ENCODE peak calls at places on chromosomes 5 and 9, in five cellular contexts. S is NB4, M is AG08395, K is tibial nerve, C is ascending aorta. H is an unnamed sample.

GRCh38 chr5:34585601-34586104 is 70.5 kb upstream of the RAI14 start:
- DNase-seq in S (no peak), M (peak), K (no peak), C (no peak), H (no peak)

GRCh38 chr9:126154182-126154827 is 172.3 kb upstream of the MVB12B start:
- DNase-seq in S (no peak), M (no peak), K (no peak), C (no peak), H (no peak)

GRCh38 chr9:91141407-91141973 is 220.2 kb downstream of the AUH start:
- DNase-seq in S (no peak), M (no peak), K (no peak), C (no peak), H (no peak)

GRCh38 chr5:176560364-176560763 is 11.2 kb downstream of the CDHR2 start:
- DNase-seq in S (no peak), M (no peak), K (no peak), C (no peak), H (no peak)

GRCh38 chr9:80156725-80157124 is 585.0 kb downstream of the TLE4 start:
- DNase-seq in S (no peak), M (no peak), K (no peak), C (no peak), H (no peak)

GRCh38 chr5:17216974-17217325 is 481 bp upstream of the BASP1 start:
- DNase-seq in S (peak), M (peak), K (no peak), C (peak), H (no peak)

GRCh38 chr5:132007399-132008162 is 3.9 kb downstream of the ACSL6 start:
- DNase-seq in S (peak), M (peak), K (peak), C (peak), H (peak)

GRCh38 chr5:139904566-139905400 is 109.2 kb downstream of the PSD2 start:
- DNase-seq in S (no peak), M (no peak), K (no peak), C (peak), H (no peak)

GRCh38 chr5:157729858-157730257 is 1.4 kb upstream of the THG1L start:
- DNase-seq in S (no peak), M (no peak), K (no peak), C (no peak), H (no peak)

GRCh38 chr5:603081-603998 is 8.8 kb upstream of the CEP72 start:
- DNase-seq in S (no peak), M (no peak), K (no peak), C (peak), H (no peak)

GRCh38 chr9:18771736-18772135 is 261.3 kb downstream of the SAXO1 start:
- DNase-seq in S (no peak), M (no peak), K (no peak), C (no peak), H (no peak)

GRCh38 chr5:137800700-137801411 is 46.7 kb upstream of the HNRNPA0 start:
- DNase-seq in S (no peak), M (no peak), K (no peak), C (no peak), H (peak)

GRCh38 chr9:127181315-127181580 is 58.8 kb upstream of the ANGPTL2 start:
- DNase-seq in S (no peak), M (no peak), K (no peak), C (peak), H (no peak)